ENCODE peak calls at places on chromosomes 6 and 20, in eight cellular contexts. U, N, A, E, S, X, H and O are unnamed samples.

GRCh38 chr20:43963233-43963632 is 48.6 kb downstream of the TOX2 start:
- DNase-seq in U (no peak), N (no peak), A (no peak), E (no peak), S (no peak), X (no peak), H (no peak), O (no peak)

GRCh38 chr6:92942549-92942948 is 476.8 kb downstream of the EPHA7 start:
- DNase-seq in U (no peak), N (no peak), A (no peak), E (no peak), S (no peak), X (no peak), H (no peak), O (no peak)

GRCh38 chr6:141463237-141463977 is 669.3 kb upstream of the GJE1 start:
- DNase-seq in U (peak), N (no peak), A (no peak), E (no peak), S (no peak), X (peak), H (peak), O (no peak)

GRCh38 chr20:34980543-34981213 is 25.0 kb downstream of the MYH7B start:
- DNase-seq in U (peak), N (no peak), A (no peak), E (no peak), S (no peak), X (peak), H (no peak), O (no peak)

GRCh38 chr20:63274381-63275228 is 2.0 kb downstream of the ARFGAP1 start:
- DNase-seq in U (no peak), N (no peak), A (no peak), E (no peak), S (no peak), X (no peak), H (no peak), O (no peak)

GRCh38 chr6:5181494-5182287 is 79.1 kb downstream of the LYRM4 start:
- DNase-seq in U (no peak), N (no peak), A (no peak), E (no peak), S (no peak), X (no peak), H (no peak), O (no peak)

GRCh38 chr6:147043994-147044477 is 160.2 kb upstream of the STXBP5 start:
- DNase-seq in U (no peak), N (no peak), A (no peak), E (no peak), S (no peak), X (no peak), H (peak), O (no peak)

GRCh38 chr6:168030881-168031280 is 33.4 kb downstream of the KIF25 start:
- DNase-seq in U (no peak), N (no peak), A (no peak), E (no peak), S (no peak), X (no peak), H (no peak), O (no peak)

GRCh38 chr20:48772183-48772976 is 55.4 kb downstream of the PREX1 start:
- DNase-seq in U (peak), N (no peak), A (peak), E (no peak), S (peak), X (no peak), H (no peak), O (no peak)

GRCh38 chr6:130620338-130620781 is 206.8 kb upstream of the SMLR1 start:
- DNase-seq in U (no peak), N (no peak), A (no peak), E (no peak), S (no peak), X (peak), H (no peak), O (no peak)

GRCh38 chr6:135438907-135439535 is 58.5 kb downstream of the AHI1 start:
- DNase-seq in U (no peak), N (peak), A (no peak), E (no peak), S (no peak), X (peak), H (peak), O (no peak)

GRCh38 chr20:48526936-48527335 is 300.9 kb downstream of the PREX1 start:
- DNase-seq in U (no peak), N (no peak), A (no peak), E (no peak), S (no peak), X (no peak), H (no peak), O (no peak)

GRCh38 chr6:44446626-44447297 is 59.3 kb downstream of the CDC5L start:
- DNase-seq in U (no peak), N (peak), A (no peak), E (no peak), S (no peak), X (peak), H (peak), O (no peak)

GRCh38 chr6:51410453-51410852 is 591.8 kb downstream of the TFAP2B start:
- DNase-seq in U (no peak), N (no peak), A (no peak), E (no peak), S (no peak), X (no peak), H (no peak), O (no peak)

GRCh38 chr20:33945391-33946079 is 48.2 kb upstream of the RALY start:
- DNase-seq in U (no peak), N (peak), A (no peak), E (no peak), S (no peak), X (peak), H (peak), O (no peak)

GRCh38 chr20:36654506-36654905 is 8.5 kb upstream of the SLA2 start:
- DNase-seq in U (no peak), N (no peak), A (no peak), E (no peak), S (no peak), X (no peak), H (no peak), O (no peak)

GRCh38 chr20:49706548-49707517 is 6.8 kb downstream of the B4GALT5 start:
- DNase-seq in U (no peak), N (no peak), A (no peak), E (no peak), S (no peak), X (no peak), H (no peak), O (peak)

GRCh38 chr6:91716361-91716760 is 1129.5 kb upstream of the MAP3K7 start:
- DNase-seq in U (no peak), N (no peak), A (no peak), E (no peak), S (no peak), X (no peak), H (no peak), O (no peak)

GRCh38 chr6:40056865-40057264 is 122.6 kb upstream of the MOCS1 start:
- DNase-seq in U (no peak), N (no peak), A (no peak), E (no peak), S (no peak), X (no peak), H (no peak), O (no peak)

GRCh38 chr6:53530346-53530745 is 14.6 kb downstream of the GCLC start:
- DNase-seq in U (peak), N (peak), A (no peak), E (peak), S (no peak), X (no peak), H (peak), O (no peak)

GRCh38 chr6:8875986-8876385 is 440.6 kb upstream of the SLC35B3 start:
- DNase-seq in U (no peak), N (no peak), A (no peak), E (no peak), S (no peak), X (no peak), H (no peak), O (no peak)

GRCh38 chr6:112910256-112910655 is 563.1 kb downstream of the RFPL4B start:
- DNase-seq in U (no peak), N (no peak), A (no peak), E (no peak), S (no peak), X (peak), H (peak), O (no peak)

GRCh38 chr6:49522710-49523593 is 23.2 kb downstream of the GLYATL3 start:
- DNase-seq in U (no peak), N (no peak), A (no peak), E (no peak), S (no peak), X (no peak), H (no peak), O (no peak)

GRCh38 chr6:125485757-125486156 is 184.0 kb upstream of the HDDC2 start:
- DNase-seq in U (no peak), N (no peak), A (no peak), E (no peak), S (no peak), X (no peak), H (no peak), O (no peak)

GRCh38 chr20:36470482-36471062 is 70.7 kb upstream of the MYL9 start:
- DNase-seq in U (no peak), N (no peak), A (no peak), E (no peak), S (no peak), X (no peak), H (no peak), O (no peak)

GRCh38 chr6:16690244-16691142 is 70.8 kb downstream of the ATXN1 start:
- DNase-seq in U (no peak), N (no peak), A (no peak), E (no peak), S (no peak), X (peak), H (peak), O (no peak)

GRCh38 chr20:47216819-47217410 is 139.6 kb downstream of the ZMYND8 start:
- DNase-seq in U (no peak), N (no peak), A (no peak), E (no peak), S (no peak), X (no peak), H (no peak), O (no peak)

GRCh38 chr6:125781307-125781868 is 9.4 kb upstream of the NCOA7 start:
- DNase-seq in U (peak), N (no peak), A (no peak), E (no peak), S (no peak), X (peak), H (no peak), O (no peak)

GRCh38 chr6:142225115-142225514 is 76.7 kb upstream of the ADGRG6 start:
- DNase-seq in U (no peak), N (no peak), A (no peak), E (no peak), S (no peak), X (no peak), H (no peak), O (no peak)

GRCh38 chr20:38449046-38449445 is 13.9 kb upstream of the SNHG17 start:
- DNase-seq in U (no peak), N (no peak), A (no peak), E (no peak), S (no peak), X (no peak), H (no peak), O (no peak)

GRCh38 chr6:24752917-24753486 is 21.7 kb upstream of the GMNN start:
- DNase-seq in U (no peak), N (no peak), A (no peak), E (no peak), S (no peak), X (peak), H (no peak), O (no peak)

GRCh38 chr6:11606287-11606686 is 68.7 kb downstream of the TMEM170B start:
- DNase-seq in U (no peak), N (no peak), A (no peak), E (no peak), S (no peak), X (peak), H (no peak), O (no peak)

GRCh38 chr6:73339340-73339739 is 14.7 kb downstream of the DPPA5 start:
- DNase-seq in U (no peak), N (peak), A (no peak), E (no peak), S (no peak), X (no peak), H (no peak), O (no peak)

GRCh38 chr6:100573169-100573568 is 108.4 kb upstream of the SIM1 start:
- DNase-seq in U (no peak), N (peak), A (no peak), E (no peak), S (no peak), X (peak), H (peak), O (no peak)

GRCh38 chr6:71481021-71481420 is 192.4 kb downstream of the OGFRL1 start:
- DNase-seq in U (no peak), N (no peak), A (no peak), E (no peak), S (no peak), X (no peak), H (no peak), O (no peak)

GRCh38 chr6:71480577-71480976 is 192.0 kb downstream of the OGFRL1 start:
- DNase-seq in U (no peak), N (no peak), A (no peak), E (no peak), S (no peak), X (no peak), H (no peak), O (no peak)

GRCh38 chr6:71486466-71486865 is 197.9 kb downstream of the OGFRL1 start:
- DNase-seq in U (no peak), N (no peak), A (no peak), E (no peak), S (no peak), X (no peak), H (no peak), O (no peak)

GRCh38 chr6:71481801-71482200 is 193.2 kb downstream of the OGFRL1 start:
- DNase-seq in U (no peak), N (no peak), A (no peak), E (no peak), S (no peak), X (no peak), H (no peak), O (no peak)

GRCh38 chr6:71482742-71483141 is 194.1 kb downstream of the OGFRL1 start:
- DNase-seq in U (no peak), N (no peak), A (no peak), E (no peak), S (no peak), X (no peak), H (peak), O (no peak)
- TF ChIP-seq CTCF in U (peak), N (no peak), A (peak), E (no peak), S (peak), X (peak), H (no peak), O (no peak)

GRCh38 chr6:14819840-14820420 is 425.9 kb upstream of the JARID2 start:
- DNase-seq in U (no peak), N (no peak), A (no peak), E (no peak), S (no peak), X (no peak), H (no peak), O (no peak)
- TF ChIP-seq CTCF in U (no peak), N (no peak), A (no peak), E (no peak), S (no peak), X (no peak), H (no peak), O (no peak)

DNA sequence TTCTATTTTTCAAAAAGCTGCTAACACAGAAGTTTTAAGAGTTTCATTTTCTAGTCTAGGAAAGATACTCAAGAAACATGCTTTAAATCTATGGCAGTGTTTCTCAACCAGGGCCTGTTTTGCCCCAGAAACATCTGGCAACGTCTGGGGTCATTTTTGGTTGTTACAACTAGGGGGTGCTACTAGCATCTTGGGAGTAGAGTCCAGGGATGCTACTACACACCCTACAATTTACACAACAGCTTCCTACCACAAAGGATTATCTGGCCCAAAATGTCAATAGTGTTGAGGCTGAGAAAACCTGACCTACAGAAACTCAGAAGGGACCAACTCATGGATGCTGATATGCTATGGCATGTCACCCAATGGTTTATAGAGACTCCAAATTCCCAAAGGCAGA is 24.4 kb downstream of the SERAC1 start:
- DNase-seq in U (no peak), N (no peak), A (no peak), E (no peak), S (no peak), X (peak), H (peak), O (no peak)
- TF ChIP-seq CTCF in U (no peak), N (no peak), A (peak), E (no peak), S (no peak), X (peak), H (peak), O (no peak)

GRCh38 chr6:143515766-143516355 is 4.3 kb upstream of the FUCA2 start:
- DNase-seq in U (peak), N (no peak), A (no peak), E (no peak), S (no peak), X (no peak), H (no peak), O (no peak)

GRCh38 chr6:143514996-143515760 is 3.7 kb upstream of the FUCA2 start:
- DNase-seq in U (peak), N (no peak), A (peak), E (no peak), S (peak), X (no peak), H (no peak), O (no peak)

GRCh38 chr6:143513410-143513809 is 1.9 kb upstream of the FUCA2 start:
- DNase-seq in U (no peak), N (peak), A (peak), E (no peak), S (no peak), X (no peak), H (peak), O (no peak)

GRCh38 chr6:143507358-143508145 is 4.0 kb downstream of the FUCA2 start:
- DNase-seq in U (no peak), N (no peak), A (no peak), E (no peak), S (no peak), X (peak), H (peak), O (no peak)

GRCh38 chr6:143510991-143511891 is at the start of gene FUCA2:
- DNase-seq in U (peak), N (peak), A (peak), E (peak), S (peak), X (peak), H (peak), O (peak)
- TF ChIP-seq CTCF in U (no peak), N (no peak), A (no peak), E (peak), S (no peak), X (no peak), H (no peak), O (no peak)